ENCODE peak calls at places on chromosomes 6 and 20, in five cellular contexts. D is stimulated activated CD4-positive, alpha-beta T cell treated with anti-CD3 and anti-CD28 coated beads, TNF-alpha, amount 100 ng/mL, for 1 hour; I is NCI-H1417; Y is T-helper 17 cell; O is SW 1271. F is an unnamed sample.

GRCh38 chr20:3911956-3912355 is 22.8 kb downstream of the PANK2 start:
- DNase-seq in O (no peak), I (peak; percentile 92), Y (no peak), D (no peak), F (no peak)

GRCh38 chr6:44342052-44342451 is 398 bp upstream of the SPATS1 start:
- DNase-seq in Y (no peak), I (peak; percentile 64), D (no peak), O (no peak), F (no peak)

GRCh38 chr6:4962905-4963304 is 40.9 kb downstream of the RPP40 start:
- DNase-seq in I (no peak), O (no peak), Y (no peak), D (no peak), F (no peak)

GRCh38 chr6:160374836-160375560 is 26.8 kb downstream of the SLC22A3 start:
- DNase-seq in Y (no peak), I (no peak), D (no peak), O (no peak), F (no peak)

GRCh38 chr6:29602564-29603361 is 17.8 kb downstream of the OR2H2 start:
- DNase-seq in I (peak; percentile 73), O (peak; percentile 27), D (no peak), Y (no peak), F (no peak)

GRCh38 chr6:36244641-36245280 is 25.1 kb upstream of the PNPLA1 start:
- DNase-seq in I (no peak), D (no peak), O (no peak), Y (no peak), F (peak; percentile 41)

GRCh38 chr20:46323557-46323956 is 15.3 kb upstream of the CDH22 start:
- DNase-seq in O (no peak), D (no peak), Y (no peak), I (peak; percentile 70), F (no peak)

GRCh38 chr6:42819803-42820508 is 38.1 kb downstream of the BICRAL start:
- DNase-seq in I (peak; percentile 73), O (peak; percentile 15), D (no peak), Y (no peak), F (no peak)

GRCh38 chr6:48973486-48973885 is 489.6 kb downstream of the MMUT start:
- DNase-seq in Y (no peak), I (no peak), D (no peak), O (no peak), F (no peak)

GRCh38 chr6:137155830-137156229 is 17.6 kb downstream of the IL22RA2 start:
- DNase-seq in D (no peak), O (no peak), I (peak; percentile 33), Y (no peak), F (no peak)

GRCh38 chr20:25285856-25286798 is 38.2 kb downstream of the PYGB start:
- DNase-seq in O (no peak), Y (no peak), I (no peak), D (no peak), F (no peak)

GRCh38 chr6:37700266-37700973 is 2.7 kb upstream of the MDGA1 start:
- DNase-seq in I (peak; percentile 31), Y (no peak), O (no peak), D (no peak), F (no peak)

GRCh38 chr6:74871757-74872156 is 334.1 kb downstream of the COL12A1 start:
- DNase-seq in I (no peak), O (no peak), D (no peak), Y (no peak), F (no peak)

GRCh38 chr20:35831029-35831428 is 59.2 kb downstream of the PHF20 start:
- DNase-seq in O (no peak), Y (no peak), I (no peak), D (no peak), F (no peak)

GRCh38 chr6:87714093-87714809 is 12.2 kb upstream of the AKIRIN2 start:
- DNase-seq in Y (no peak), D (no peak), I (no peak), O (peak; percentile 10), F (no peak)

GRCh38 chr20:44827401-44827800 is 17.1 kb upstream of the RIMS4 start:
- DNase-seq in I (no peak), Y (no peak), D (no peak), O (no peak), F (no peak)

GRCh38 chr6:71454083-71454482 is 165.5 kb downstream of the OGFRL1 start:
- DNase-seq in I (no peak), Y (no peak), D (no peak), O (no peak), F (no peak)

GRCh38 chr6:139316622-139317317 is 25.0 kb upstream of the TXLNB start:
- DNase-seq in O (no peak), D (no peak), Y (no peak), I (no peak), F (no peak)

GRCh38 chr6:40394381-40394780 is 192.8 kb downstream of the LRFN2 start:
- DNase-seq in O (no peak), D (no peak), Y (no peak), I (no peak), F (no peak)

GRCh38 chr6:119137194-119138072 is 59.0 kb upstream of the FAM184A start:
- DNase-seq in I (no peak), O (no peak), Y (no peak), D (no peak), F (no peak)

GRCh38 chr6:78192057-78192456 is 539.2 kb downstream of the MEI4 start:
- DNase-seq in Y (no peak), O (no peak), D (no peak), I (no peak), F (no peak)

GRCh38 chr20:62986257-62986807 is 20.4 kb downstream of the BHLHE23 start:
- DNase-seq in Y (no peak), O (no peak), D (no peak), I (no peak), F (no peak)

GRCh38 chr6:35161776-35162607 is 20.9 kb upstream of the TCP11 start:
- DNase-seq in I (no peak), D (no peak), O (no peak), Y (no peak), F (no peak)

GRCh38 chr20:22453244-22454080 is 130.9 kb downstream of the FOXA2 start:
- DNase-seq in D (no peak), O (no peak), I (peak; percentile 51), Y (no peak), F (no peak)

GRCh38 chr6:28807682-28808280 is 116.0 kb downstream of the TRIM27 start:
- DNase-seq in D (no peak), Y (no peak), I (peak; percentile 41), O (peak; percentile 76), F (no peak)

GRCh38 chr6:119308994-119309657 is 40.4 kb downstream of the MAN1A1 start:
- DNase-seq in O (no peak), D (no peak), I (peak; percentile 66), Y (no peak), F (no peak)

GRCh38 chr20:47351643-47352331 is 4.7 kb downstream of the ZMYND8 start:
- DNase-seq in O (peak; percentile 62), Y (no peak), I (peak; percentile 84), D (no peak), F (no peak)

GRCh38 chr6:128919412-128919811 is 36.5 kb downstream of the LAMA2 start:
- DNase-seq in O (no peak), I (no peak), Y (no peak), D (no peak), F (no peak)

GRCh38 chr6:5565976-5566375 is 304.7 kb downstream of the FARS2 start:
- DNase-seq in D (no peak), Y (no peak), O (no peak), I (no peak), F (no peak)

GRCh38 chr6:38749473-38749872 is 34.4 kb downstream of the DNAH8 start:
- DNase-seq in I (no peak), Y (no peak), O (no peak), D (no peak), F (no peak)

GRCh38 chr20:44370639-44371218 is 15.2 kb downstream of the HNF4A start:
- DNase-seq in Y (no peak), D (no peak), I (peak; percentile 23), O (no peak), F (no peak)

GRCh38 chr6:50602191-50602810 is 111.0 kb upstream of the TFAP2D start:
- DNase-seq in O (peak; percentile 33), D (no peak), Y (no peak), I (peak; percentile 68), F (no peak)

GRCh38 chr6:33655155-33655554 is 34.0 kb downstream of the ITPR3 start:
- DNase-seq in Y (no peak), D (no peak), O (no peak), I (no peak), F (no peak)

GRCh38 chr20:32509639-32510066 is 75.5 kb downstream of the NOL4L start:
- DNase-seq in D (peak; percentile 37), Y (peak; percentile 51), I (no peak), O (no peak), F (no peak)

GRCh38 chr20:63008541-63009043 is 1.8 kb upstream of the BHLHE23 start:
- DNase-seq in O (no peak), D (no peak), Y (no peak), I (no peak), F (no peak)

GRCh38 chr6:3762852-3763251 is 11.3 kb upstream of the PXDC1 start:
- DNase-seq in I (no peak), O (no peak), D (no peak), Y (no peak), F (no peak)